ENCODE peak calls at places on chromosomes 4 and X, in five cellular contexts. W, X, E, A and C are unnamed samples.

GRCh38 chr4:102807345-102807744 is 20.0 kb downstream of the UBE2D3 start:
- DNase-seq in W (no peak), E (no peak), X (no peak), A (no peak), C (no peak)

GRCh38 chr4:145804134-145804533 is 124.2 kb downstream of the C4orf51 start:
- DNase-seq in A (no peak), W (no peak), X (no peak), E (peak), C (no peak)

GRCh38 chrX:7514871-7515599 is 327.9 kb upstream of the VCX start:
- DNase-seq in E (peak), X (no peak), A (no peak), W (no peak), C (no peak)

GRCh38 chr4:1997712-1998111 is 11.1 kb downstream of the NELFA start:
- DNase-seq in A (no peak), E (no peak), X (no peak), W (no peak), C (no peak)

GRCh38 chr4:48902266-48902665 is 4.3 kb downstream of the OCIAD2 start:
- DNase-seq in E (peak), A (no peak), X (no peak), W (no peak), C (no peak)

GRCh38 chrX:41258871-41259270 is 75.1 kb upstream of the DDX3X start:
- DNase-seq in W (no peak), E (no peak), A (no peak), X (no peak), C (no peak)

GRCh38 chr4:101699441-101700117 is 91.0 kb upstream of the BANK1 start:
- DNase-seq in E (no peak), W (no peak), X (no peak), A (no peak), C (no peak)

GRCh38 chr4:131091896-131092295 is 1995.9 kb downstream of the C4orf33 start:
- DNase-seq in A (no peak), W (no peak), E (peak), X (no peak), C (no peak)

GRCh38 chrX:132490086-132490419 is 1.2 kb upstream of the MBNL3 start:
- DNase-seq in E (peak), X (no peak), W (no peak), A (peak), C (no peak)

GRCh38 chr4:48974979-48975640 is 11.0 kb upstream of the CWH43 start:
- DNase-seq in E (no peak), A (no peak), X (no peak), W (no peak), C (no peak)

GRCh38 chr4:34158883-34159282 is 2085.4 kb downstream of the ARAP2 start:
- DNase-seq in X (no peak), A (no peak), W (peak), E (peak), C (no peak)

GRCh38 chrX:153780678-153781427 is at the start of gene SRPK3:
- DNase-seq in W (peak), A (peak), X (no peak), E (no peak), C (no peak)

GRCh38 chrX:114924423-114924822 is 93.0 kb downstream of the IL13RA2 start:
- DNase-seq in A (no peak), X (no peak), E (no peak), W (no peak), C (no peak)

GRCh38 chrX:46218373-46218772 is 326.8 kb downstream of the ZNF674 start:
- DNase-seq in W (no peak), E (no peak), A (no peak), X (no peak), C (no peak)

GRCh38 chrX:115560978-115561604 is at the start of gene PLS3:
- DNase-seq in A (peak), X (peak), W (peak), E (peak), C (no peak)

GRCh38 chrX:15146515-15146914 is 123.4 kb downstream of the ASB9 start:
- DNase-seq in E (peak), W (no peak), X (peak), A (peak), C (no peak)

GRCh38 chrX:153764786-153765137 is 713 bp downstream of the PLXNB3 start:
- DNase-seq in X (peak), W (no peak), E (no peak), A (no peak), C (no peak)

GRCh38 chr4:10032625-10033024 is 11.3 kb upstream of the SLC2A9 start:
- DNase-seq in W (no peak), X (no peak), E (peak), A (no peak), C (no peak)

GRCh38 chr4:87304659-87305277 is 17.9 kb downstream of the HSD17B13 start:
- DNase-seq in W (no peak), X (no peak), A (no peak), E (peak), C (no peak)

GRCh38 chrX:153307546-153308175 is 13.9 kb downstream of the PNMA6F start:
- DNase-seq in E (no peak), A (no peak), W (no peak), X (no peak), C (no peak)

GRCh38 chr4:89134775-89135319 is 23.5 kb downstream of the TIGD2 start:
- DNase-seq in A (no peak), W (no peak), E (no peak), X (no peak), C (no peak)

GRCh38 chrX:141467442-141467841 is 117.1 kb downstream of the SPANXA1 start:
- DNase-seq in E (peak), W (no peak), A (no peak), X (no peak), C (no peak)

GRCh38 chr4:6943870-6944195 is 34.2 kb downstream of the TBC1D14 start:
- DNase-seq in E (no peak), W (peak), A (no peak), X (no peak), C (no peak)

GRCh38 chr4:182807346-182807745 is 109.8 kb downstream of the DCTD start:
- DNase-seq in X (no peak), W (no peak), A (no peak), E (no peak), C (no peak)

GRCh38 chr4:118716304-118716703 is 31.1 kb downstream of the METTL14 start:
- DNase-seq in W (no peak), E (no peak), A (no peak), X (no peak), C (no peak)

GRCh38 chr4:26020083-26020668 is 106.2 kb downstream of the SMIM20 start:
- DNase-seq in E (peak), X (no peak), A (no peak), W (no peak), C (no peak)

GRCh38 chr4:8188743-8189550 is 10.1 kb upstream of the SH3TC1 start:
- DNase-seq in W (peak), E (peak), X (peak), A (peak), C (no peak)

GRCh38 chrX:65528705-65529340 is 5.8 kb downstream of the LAS1L start:
- DNase-seq in X (no peak), A (peak), E (peak), W (no peak), C (peak)

GRCh38 chr4:76607846-76608245 is 172.8 kb downstream of the SHROOM3 start:
- DNase-seq in A (no peak), X (no peak), E (no peak), W (no peak), C (no peak)

GRCh38 chr4:184988611-184989010 is 29.7 kb upstream of the HELT start:
- DNase-seq in A (no peak), W (no peak), E (no peak), X (no peak), C (no peak)

GRCh38 chr4:174204194-174204831 is 79.2 kb downstream of the FBXO8 start:
- DNase-seq in X (no peak), W (no peak), A (no peak), E (no peak), C (no peak)

GRCh38 chr4:149790172-149790907 is 25.3 kb downstream of the IQCM start:
- DNase-seq in X (no peak), E (peak), W (no peak), A (no peak), C (no peak)

GRCh38 chrX:120664081-120664480 is 34.2 kb upstream of the C1GALT1C1 start:
- DNase-seq in X (no peak), W (no peak), E (peak), A (no peak), C (no peak)

GRCh38 chr4:48470135-48470534 is 13.0 kb upstream of the SLC10A4 start:
- DNase-seq in A (no peak), W (no peak), X (no peak), E (no peak), C (no peak)

GRCh38 chrX:30943984-30944383 is 54.9 kb upstream of the TAB3 start:
- DNase-seq in A (no peak), E (no peak), W (no peak), X (no peak), C (no peak)

GRCh38 chr4:57157611-57158137 is 47.5 kb upstream of the IGFBP7 start:
- DNase-seq in X (no peak), A (no peak), E (no peak), W (no peak), C (no peak)

GRCh38 chr4:28373601-28374000 is 1513.0 kb downstream of the STIM2 start:
- DNase-seq in A (no peak), W (no peak), E (peak), X (no peak), C (no peak)

GRCh38 chr4:79852305-79852730 is 220.7 kb downstream of the ANTXR2 start:
- DNase-seq in E (no peak), W (peak), A (no peak), X (peak), C (no peak)

GRCh38 chr4:153045111-153045982 is 109.2 kb downstream of the FHDC1 start:
- DNase-seq in A (no peak), W (no peak), X (no peak), E (peak), C (no peak)

GRCh38 chr4:10965196-10965595 is 280.6 kb upstream of the CLNK start:
- DNase-seq in X (no peak), W (no peak), E (no peak), A (no peak), C (no peak)

GRCh38 chr4:63764400-63764799 is 644.9 kb downstream of the TECRL start:
- DNase-seq in W (no peak), X (no peak), E (no peak), A (no peak), C (no peak)
- H3K27ac ChIP-seq in W (no peak), X (no peak), E (no peak), A (no peak), C (no peak)

GRCh38 chr4:15162465-15163283 is 160.4 kb downstream of the CPEB2 start:
- DNase-seq in A (no peak), X (no peak), E (peak), W (no peak), C (no peak)
- H3K27ac ChIP-seq in A (no peak), X (no peak), E (no peak), W (no peak), C (no peak)

DNA sequence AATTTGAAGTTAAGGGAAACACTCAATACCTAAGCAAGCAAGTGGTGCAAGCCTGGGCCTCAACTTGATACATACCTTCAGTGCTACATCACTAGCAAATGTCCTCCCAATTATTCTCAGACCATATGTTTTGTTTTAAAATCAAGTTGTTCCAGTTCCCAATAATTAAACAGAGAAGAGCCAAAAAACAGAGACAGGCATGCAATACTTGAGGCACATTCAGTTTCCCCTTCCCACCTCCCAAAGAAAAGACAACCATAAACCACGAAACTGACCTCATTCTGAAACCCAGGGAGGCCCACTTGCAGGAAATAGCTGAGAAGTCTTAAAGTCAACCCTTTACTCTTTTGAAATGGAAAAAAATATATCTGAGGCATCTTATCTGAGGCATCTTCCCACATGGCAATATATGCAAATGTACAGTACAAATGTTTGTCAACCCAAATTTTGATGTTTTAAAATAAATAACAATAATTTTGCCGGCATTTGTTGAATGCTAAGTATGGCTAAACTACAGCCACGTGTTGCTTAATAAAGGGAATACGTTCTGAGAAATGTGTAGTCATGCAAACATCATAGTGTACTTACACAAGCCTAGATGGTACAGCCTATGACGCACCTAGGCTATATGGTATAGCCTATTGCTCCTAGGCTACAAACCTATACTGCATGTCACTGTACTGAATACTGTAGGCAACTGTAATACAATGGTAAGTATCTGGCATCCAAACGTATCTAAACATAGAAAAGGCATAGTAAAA is 147.5 kb downstream of the TSPAN5 start:
- DNase-seq in X (no peak), A (no peak), E (no peak), W (no peak), C (no peak)
- H3K27ac ChIP-seq in X (no peak), A (no peak), E (no peak), W (no peak), C (no peak)

GRCh38 chr4:46484881-46485280 is 95.0 kb upstream of the GABRA2 start:
- DNase-seq in A (no peak), X (no peak), W (no peak), E (no peak), C (no peak)
- H3K27ac ChIP-seq in A (no peak), X (no peak), W (no peak), E (no peak), C (no peak)

GRCh38 chr4:140427919-140428471 is 547 bp upstream of the CLGN start:
- DNase-seq in W (no peak), E (no peak), A (no peak), X (no peak), C (no peak)
- H3K27ac ChIP-seq in W (no peak), E (peak), A (peak), X (no peak), C (no peak)

DNA sequence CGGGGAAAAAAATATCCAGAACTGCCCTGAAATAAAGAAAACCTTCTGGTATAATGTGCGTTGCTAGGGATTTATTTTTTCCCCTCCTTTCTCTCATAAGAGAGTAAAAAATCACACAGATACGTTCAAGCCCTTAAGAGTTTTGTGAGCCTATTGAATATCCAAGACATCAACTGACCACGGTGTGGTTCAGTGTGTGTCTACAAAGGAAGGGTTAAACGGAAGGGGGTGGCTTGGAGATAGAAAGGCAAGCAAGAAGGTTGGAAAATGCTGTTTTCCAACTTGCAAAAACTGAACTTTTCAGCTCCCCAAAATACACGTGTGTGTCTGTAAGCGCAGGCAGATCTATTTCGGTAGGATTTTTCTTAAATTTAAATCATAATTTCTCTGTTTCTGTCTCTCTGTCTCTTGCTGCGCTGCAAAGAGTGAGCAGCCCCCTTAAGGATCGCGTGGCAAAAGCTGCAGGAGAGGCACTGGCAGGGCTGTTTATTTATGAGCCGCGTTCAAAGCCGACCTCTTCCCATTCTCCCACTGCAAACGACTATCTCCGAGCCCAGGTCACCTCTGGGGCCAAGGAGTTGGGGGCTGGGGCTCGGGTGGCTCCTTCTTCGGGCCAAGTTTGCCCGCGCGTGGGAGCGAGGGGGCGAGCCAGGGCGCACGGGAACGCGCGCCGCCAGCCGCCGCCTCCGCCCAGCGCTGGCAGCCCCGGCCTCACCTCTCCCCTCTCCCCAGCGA is 477 bp upstream of the SLIT2 start:
- DNase-seq in W (no peak), E (peak), A (no peak), X (no peak), C (no peak)
- H3K27ac ChIP-seq in W (no peak), E (peak), A (no peak), X (no peak), C (no peak)

GRCh38 chr4:41012308-41012707 is 202.0 kb downstream of the APBB2 start:
- DNase-seq in A (no peak), E (no peak), W (no peak), X (no peak), C (no peak)
- H3K27ac ChIP-seq in A (no peak), E (no peak), W (no peak), X (no peak), C (no peak)

GRCh38 chr4:90318208-90318607 is 191.0 kb downstream of the CCSER1 start:
- DNase-seq in A (no peak), W (no peak), E (peak), X (no peak), C (no peak)
- H3K27ac ChIP-seq in A (no peak), W (no peak), E (peak), X (no peak), C (no peak)

DNA sequence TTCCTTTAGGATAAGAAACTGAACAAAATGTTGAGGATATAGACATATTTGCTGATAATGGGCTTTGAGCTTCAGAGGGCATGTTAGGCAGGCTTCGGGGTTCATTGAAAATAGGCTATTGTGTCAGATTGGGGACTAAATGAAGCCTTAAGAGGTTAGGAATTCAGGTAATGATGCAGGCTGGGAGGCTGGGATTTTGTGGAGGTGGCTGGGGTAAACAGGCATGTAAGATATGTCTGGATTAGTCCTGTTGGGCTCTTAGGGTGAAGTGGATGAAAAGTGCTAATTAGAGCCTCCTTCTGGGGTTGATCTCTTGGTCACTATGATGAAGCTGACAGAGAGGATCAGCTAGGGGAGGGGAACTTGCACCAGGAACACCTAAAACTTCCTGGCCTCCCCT is 80.2 kb upstream of the ESX1 start:
- DNase-seq in W (no peak), X (no peak), A (no peak), E (no peak), C (no peak)
- H3K27ac ChIP-seq in W (no peak), X (no peak), A (no peak), E (peak), C (no peak)

GRCh38 chr4:4430492-4431195 is 43.7 kb downstream of the NSG1 start:
- DNase-seq in E (peak), A (peak), X (no peak), W (no peak), C (peak)
- H3K27ac ChIP-seq in E (no peak), A (no peak), X (no peak), W (no peak), C (no peak)